ENCODE peak calls at places on chromosomes 4 and X, in six cellular contexts. B is OCI-LY7, T is RWPE2, J is endothelial cell of umbilical vein, Z is AG04450, X is PC-9. E is an unnamed sample.
A peak's percentile ranks its signal among the peaks of the same experiment; 100 is the strongest.

GRCh38 chr4:173448557-173448918 is 49.6 kb upstream of the SCRG1 start:
- DNase-seq in B (no peak), T (no peak), J (no peak), Z (no peak), X (no peak), E (no peak)

GRCh38 chr4:73505567-73505966 is 24.0 kb downstream of the AFM start:
- DNase-seq in B (peak; percentile 20), T (no peak), J (no peak), Z (no peak), X (no peak), E (no peak)

GRCh38 chrX:120672389-120672788 is 42.5 kb upstream of the C1GALT1C1 start:
- DNase-seq in B (no peak), T (peak; percentile 34), J (peak; percentile 85), Z (no peak), X (peak; percentile 50), E (no peak)

GRCh38 chrX:46788902-46789301 is 30.0 kb upstream of the SLC9A7 start:
- DNase-seq in B (no peak), T (no peak), J (no peak), Z (no peak), X (no peak), E (no peak)

GRCh38 chr4:81166431-81166830 is 48.6 kb downstream of the PRKG2 start:
- DNase-seq in B (no peak), T (no peak), J (no peak), Z (no peak), X (no peak), E (no peak)

GRCh38 chr4:47122592-47123291 is 91.4 kb downstream of the GABRB1 start:
- DNase-seq in B (peak; percentile 71), T (no peak), J (peak; percentile 74), Z (peak; percentile 68), X (peak; percentile 38), E (peak; percentile 84)

GRCh38 chrX:45323387-45323786 is 122.7 kb upstream of the DIPK2B start:
- DNase-seq in B (no peak), T (no peak), J (no peak), Z (no peak), X (no peak), E (no peak)

GRCh38 chrX:148530464-148531077 is 30.2 kb downstream of the AFF2 start:
- DNase-seq in B (peak; percentile 55), T (no peak), J (peak; percentile 10), Z (no peak), X (no peak), E (peak; percentile 38)

GRCh38 chr4:109826719-109827118 is 1.1 kb upstream of the RRH start:
- DNase-seq in B (peak; percentile 47), T (no peak), J (peak; percentile 38), Z (no peak), X (no peak), E (peak; percentile 21)

GRCh38 chr4:8869002-8869878 is 2.4 kb downstream of the HMX1 start:
- DNase-seq in B (no peak), T (no peak), J (no peak), Z (no peak), X (no peak), E (no peak)

GRCh38 chrX:43703211-43703791 is 47.2 kb downstream of the MAOA start:
- DNase-seq in B (no peak), T (no peak), J (peak; percentile 88), Z (no peak), X (no peak), E (no peak)

GRCh38 chr4:82401600-82401999 is 27.8 kb upstream of the HNRNPD start:
- DNase-seq in B (no peak), T (no peak), J (no peak), Z (no peak), X (peak; percentile 48), E (no peak)

GRCh38 chr4:839675-840443 is 13.9 kb upstream of the CPLX1 start:
- DNase-seq in B (no peak), T (peak; percentile 2), J (no peak), Z (no peak), X (no peak), E (peak; percentile 37)

GRCh38 chrX:48776818-48777439 is 9.5 kb upstream of the GATA1 start:
- DNase-seq in B (no peak), T (no peak), J (no peak), Z (no peak), X (no peak), E (no peak)

GRCh38 chrX:119150163-119151135 is 22.8 kb upstream of the KIAA1210 start:
- DNase-seq in B (no peak), T (no peak), J (no peak), Z (no peak), X (no peak), E (no peak)

GRCh38 chrX:44062842-44063241 is 89.7 kb upstream of the NDP start:
- DNase-seq in B (no peak), T (no peak), J (no peak), Z (no peak), X (peak; percentile 3), E (peak; percentile 78)

GRCh38 chr4:188254211-188254610 is 115.0 kb downstream of the TRIML1 start:
- DNase-seq in B (no peak), T (no peak), J (no peak), Z (no peak), X (no peak), E (no peak)

GRCh38 chr4:55355555-55355954 is 9.5 kb downstream of the SRD5A3 start:
- DNase-seq in B (no peak), T (no peak), J (no peak), Z (no peak), X (no peak), E (no peak)

GRCh38 chr4:123304151-123305021 is 92.2 kb upstream of the SPRY1 start:
- DNase-seq in B (peak; percentile 86), T (no peak), J (no peak), Z (no peak), X (no peak), E (no peak)

GRCh38 chr4:26192921-26193894 is 127.6 kb upstream of the RBPJ start:
- DNase-seq in B (no peak), T (no peak), J (no peak), Z (no peak), X (no peak), E (no peak)

GRCh38 chr4:139633195-139633594 is 32.4 kb upstream of the MGST2 start:
- DNase-seq in B (no peak), T (no peak), J (no peak), Z (no peak), X (no peak), E (no peak)

GRCh38 chr4:73704314-73705055 is 35.9 kb upstream of the CXCL8 start:
- DNase-seq in B (no peak), T (peak; percentile 81), J (peak; percentile 99), Z (peak; percentile 95), X (peak; percentile 33), E (peak; percentile 98)

GRCh38 chr4:83605744-83606172 is 69.8 kb downstream of the GPAT3 start:
- DNase-seq in B (no peak), T (no peak), J (no peak), Z (no peak), X (no peak), E (no peak)

GRCh38 chr4:153750197-153750817 is 9.5 kb downstream of the RNF175 start:
- DNase-seq in B (peak; percentile 83), T (no peak), J (peak; percentile 69), Z (peak; percentile 24), X (peak; percentile 53), E (peak; percentile 89)

GRCh38 chr4:52880994-52881393 is 18.9 kb downstream of the RASL11B start:
- DNase-seq in B (no peak), T (no peak), J (no peak), Z (no peak), X (no peak), E (no peak)

GRCh38 chr4:130468340-130468739 is 1372.4 kb downstream of the C4orf33 start:
- DNase-seq in B (no peak), T (no peak), J (no peak), Z (no peak), X (no peak), E (no peak)

GRCh38 chr4:42713371-42713770 is 56.5 kb upstream of the ATP8A1 start:
- DNase-seq in B (no peak), T (no peak), J (no peak), Z (no peak), X (no peak), E (no peak)

GRCh38 chr4:79198886-79199591 is 126.8 kb downstream of the NAA11 start:
- DNase-seq in B (no peak), T (no peak), J (no peak), Z (no peak), X (no peak), E (peak; percentile 38)

GRCh38 chr4:28636971-28637370 is 1776.3 kb downstream of the STIM2 start:
- DNase-seq in B (no peak), T (no peak), J (no peak), Z (peak; percentile 2), X (no peak), E (no peak)

GRCh38 chr4:154640999-154641398 is 28.5 kb upstream of the FGG start:
- DNase-seq in B (no peak), T (no peak), J (no peak), Z (no peak), X (no peak), E (no peak)

GRCh38 chr4:150582101-150582565 is at the start of gene MAB21L2:
- DNase-seq in B (no peak), T (no peak), J (no peak), Z (no peak), X (no peak), E (no peak)
- H3K4me3 ChIP-seq in B (no peak within 1 kb of the TSS), T (no peak within 1 kb of the TSS), J (peak within 1 kb of the TSS; percentile 42), Z (peak within 1 kb of the TSS; percentile 69), X (no peak within 1 kb of the TSS), E (no peak within 1 kb of the TSS)

DNA sequence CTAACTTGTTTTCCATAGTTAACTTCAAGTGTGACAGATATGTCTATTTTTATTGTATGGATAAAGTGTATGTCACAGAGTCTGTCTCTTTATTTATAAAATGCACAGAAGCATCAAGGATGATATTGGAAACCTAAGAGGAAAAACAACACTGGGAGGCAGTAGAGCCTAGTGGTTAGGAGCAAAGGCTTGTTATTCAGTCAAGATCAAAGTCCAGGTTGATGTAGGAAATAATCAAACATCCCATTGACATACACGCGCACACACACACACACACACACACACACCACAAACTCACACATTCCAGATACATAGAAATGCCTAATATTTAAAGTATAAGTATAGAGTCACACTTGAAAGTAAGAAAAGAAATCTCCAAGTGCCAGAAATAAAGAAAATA is 206.8 kb downstream of the CHRDL1 start:
- DNase-seq in B (no peak), T (no peak), J (no peak), Z (no peak), X (no peak), E (no peak)
- TF ChIP-seq CTCF in B (no peak), T (no peak), J (no peak), Z (no peak), X (no peak), E (no peak)

GRCh38 chr4:184097240-184097619 is 120.4 kb downstream of the ENPP6 start:
- DNase-seq in B (no peak), T (no peak), J (no peak), Z (no peak), X (no peak), E (no peak)
- H3K4me3 ChIP-seq in B (no peak overlapping the region), T (no peak overlapping the region), J (no peak overlapping the region), Z (peak overlapping the region; percentile 45), X (no peak overlapping the region), E (no peak overlapping the region)

DNA sequence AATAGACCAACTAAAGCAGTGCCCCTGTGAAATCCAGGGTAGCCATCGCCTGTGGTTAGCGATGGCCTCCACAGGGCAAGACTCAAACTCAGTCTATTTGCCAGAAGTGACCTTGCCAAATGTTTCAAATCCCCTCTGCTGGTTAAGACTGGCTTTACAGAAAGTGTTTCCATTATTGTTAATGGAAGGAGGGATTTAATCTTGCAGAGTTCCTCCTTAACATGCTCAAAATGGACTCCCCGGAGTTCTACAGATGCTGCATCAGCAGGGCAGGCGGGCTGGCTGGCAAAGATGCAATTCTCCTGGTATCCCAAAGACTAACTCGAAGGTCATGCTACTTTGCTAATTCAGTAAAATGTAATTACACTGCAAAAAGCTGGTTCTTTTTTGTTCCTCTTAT is 313.0 kb upstream of the SLC7A11 start:
- DNase-seq in B (no peak), T (no peak), J (no peak), Z (no peak), X (no peak), E (no peak)
- TF ChIP-seq CTCF in B (no peak), T (no peak), J (no peak), Z (peak; percentile 26), X (no peak), E (no peak)